ENCODE peak calls at places on chromosomes 3 and 15, in six cellular contexts. One of them, this sample, is unnamed.

GRCh38 chr3:102714567-102714966 is 279.8 kb downstream of the ZPLD1 start:
- DNase-seq in NCI-H524: peak
- DNase-seq in germinal center: no peak
- DNase-seq in H7: no peak
- DNase-seq in AG10803: no peak
- DNase-seq in hepatocyte: no peak
- DNase-seq in this sample: no peak

GRCh38 chr15:84949043-84949442 is 32.6 kb upstream of the PDE8A start:
- DNase-seq in H7: no peak
- DNase-seq in germinal center: no peak
- DNase-seq in AG10803: peak
- DNase-seq in hepatocyte: no peak
- DNase-seq in NCI-H524: no peak
- DNase-seq in this sample: no peak

GRCh38 chr3:87507753-87508152 is 231.4 kb upstream of the POU1F1 start:
- DNase-seq in hepatocyte: no peak
- DNase-seq in germinal center: no peak
- DNase-seq in AG10803: no peak
- DNase-seq in H7: no peak
- DNase-seq in NCI-H524: no peak
- DNase-seq in this sample: no peak

GRCh38 chr15:39364721-39365120 is 216.2 kb upstream of the THBS1 start:
- DNase-seq in germinal center: no peak
- DNase-seq in AG10803: peak
- DNase-seq in hepatocyte: no peak
- DNase-seq in H7: no peak
- DNase-seq in NCI-H524: no peak
- DNase-seq in this sample: no peak

GRCh38 chr15:100686021-100686724 is 83.8 kb downstream of the ASB7 start:
- DNase-seq in germinal center: no peak
- DNase-seq in NCI-H524: no peak
- DNase-seq in hepatocyte: no peak
- DNase-seq in H7: no peak
- DNase-seq in AG10803: peak
- DNase-seq in this sample: no peak

GRCh38 chr3:134058728-134059601 is 29.2 kb upstream of the SLCO2A1 start:
- DNase-seq in hepatocyte: no peak
- DNase-seq in NCI-H524: no peak
- DNase-seq in germinal center: no peak
- DNase-seq in H7: no peak
- DNase-seq in AG10803: no peak
- DNase-seq in this sample: no peak

GRCh38 chr3:100269410-100270217 is 8.8 kb downstream of the TBC1D23 start:
- DNase-seq in AG10803: peak
- DNase-seq in H7: no peak
- DNase-seq in hepatocyte: no peak
- DNase-seq in NCI-H524: peak
- DNase-seq in germinal center: no peak
- DNase-seq in this sample: no peak

GRCh38 chr3:192444096-192444790 is 283.1 kb downstream of the FGF12 start:
- DNase-seq in germinal center: peak
- DNase-seq in NCI-H524: peak
- DNase-seq in H7: peak
- DNase-seq in AG10803: peak
- DNase-seq in hepatocyte: peak
- DNase-seq in this sample: peak

GRCh38 chr3:171260899-171261298 is 199.3 kb downstream of the TNIK start:
- DNase-seq in H7: no peak
- DNase-seq in germinal center: no peak
- DNase-seq in hepatocyte: no peak
- DNase-seq in AG10803: no peak
- DNase-seq in NCI-H524: no peak
- DNase-seq in this sample: no peak

GRCh38 chr3:39502838-39503145 is 35.3 kb downstream of the MOBP start:
- DNase-seq in H7: no peak
- DNase-seq in AG10803: no peak
- DNase-seq in hepatocyte: no peak
- DNase-seq in NCI-H524: no peak
- DNase-seq in germinal center: no peak
- DNase-seq in this sample: no peak

GRCh38 chr15:64004582-64004981 is 41.7 kb downstream of the DAPK2 start:
- DNase-seq in AG10803: no peak
- DNase-seq in H7: no peak
- DNase-seq in hepatocyte: peak
- DNase-seq in germinal center: no peak
- DNase-seq in NCI-H524: no peak
- DNase-seq in this sample: no peak

GRCh38 chr15:68481321-68481720 is 49.4 kb upstream of the ITGA11 start:
- DNase-seq in hepatocyte: no peak
- DNase-seq in AG10803: no peak
- DNase-seq in H7: no peak
- DNase-seq in germinal center: no peak
- DNase-seq in NCI-H524: no peak
- DNase-seq in this sample: no peak

GRCh38 chr15:90818251-90819210 is 49.9 kb upstream of the FURIN start:
- DNase-seq in germinal center: peak
- DNase-seq in hepatocyte: no peak
- DNase-seq in AG10803: no peak
- DNase-seq in NCI-H524: peak
- DNase-seq in H7: peak
- DNase-seq in this sample: no peak

GRCh38 chr3:20105513-20106280 is 65.5 kb downstream of the KAT2B start:
- DNase-seq in germinal center: no peak
- DNase-seq in H7: no peak
- DNase-seq in hepatocyte: no peak
- DNase-seq in AG10803: peak
- DNase-seq in NCI-H524: no peak
- DNase-seq in this sample: no peak

GRCh38 chr15:46277994-46278885 is 643.4 kb downstream of the SQOR start:
- DNase-seq in germinal center: no peak
- DNase-seq in NCI-H524: peak
- DNase-seq in H7: no peak
- DNase-seq in AG10803: no peak
- DNase-seq in hepatocyte: no peak
- DNase-seq in this sample: no peak

GRCh38 chr15:36810656-36811449 is 231.4 kb downstream of the CDIN1 start:
- DNase-seq in NCI-H524: peak
- DNase-seq in germinal center: peak
- DNase-seq in AG10803: no peak
- DNase-seq in hepatocyte: no peak
- DNase-seq in H7: peak
- DNase-seq in this sample: no peak